ENCODE peak calls at places on chromosomes 5 and 9, in six cellular contexts. D is stimulated activated CD4-positive, alpha-beta T cell treated with anti-CD3 and anti-CD28 coated beads, Interleukin-4, amount 100 ng/mL, for 48 hours; J is posterior cingulate gyrus; K is NCI-H510A; E is heart right ventricle; L is NCI-H345. B is an unnamed sample.

GRCh38 chr9:127754099-127754760 is 19.1 kb upstream of the TOR2A start:
- DNase-seq in D (no peak), J (peak; percentile 67), K (peak; percentile 57), E (no peak), L (peak; percentile 78), B (no peak)

GRCh38 chr9:131625848-131626670 is 80.7 kb downstream of the PRRT1B start:
- DNase-seq in D (no peak), J (no peak), K (no peak), E (no peak), L (no peak), B (no peak)

GRCh38 chr5:10611290-10611689 is 47.4 kb downstream of the ANKRD33B start:
- DNase-seq in D (no peak), J (no peak), K (no peak), E (no peak), L (no peak), B (no peak)

GRCh38 chr9:104927912-104928740 is at the start of gene ABCA1:
- DNase-seq in D (peak; percentile 74), J (peak; percentile 77), K (no peak), E (peak; percentile 89), L (no peak), B (peak; percentile 49)

GRCh38 chr5:123813937-123814624 is 302.1 kb downstream of the CSNK1G3 start:
- DNase-seq in D (no peak), J (no peak), K (peak; percentile 27), E (no peak), L (peak; percentile 74), B (peak; percentile 95)

GRCh38 chr9:86445636-86446035 is 91.4 kb upstream of the TUT7 start:
- DNase-seq in D (no peak), J (no peak), K (no peak), E (no peak), L (no peak), B (no peak)

GRCh38 chr5:176606875-176607274 is 3.1 kb downstream of the GPRIN1 start:
- DNase-seq in D (no peak), J (no peak), K (no peak), E (no peak), L (no peak), B (no peak)

GRCh38 chr9:134061688-134062371 is 6.0 kb downstream of the BRD3 start:
- DNase-seq in D (no peak), J (no peak), K (no peak), E (no peak), L (no peak), B (no peak)

GRCh38 chr9:135036861-135037465 is 50.5 kb upstream of the OLFM1 start:
- DNase-seq in D (no peak), J (no peak), K (no peak), E (no peak), L (no peak), B (no peak)

GRCh38 chr5:126594077-126594476 is 942 bp downstream of the ALDH7A1 start:
- DNase-seq in D (no peak), J (no peak), K (no peak), E (no peak), L (no peak), B (no peak)

GRCh38 chr5:149641000-149641576 is 59.8 kb downstream of the ARHGEF37 start:
- DNase-seq in D (no peak), J (no peak), K (no peak), E (no peak), L (no peak), B (no peak)

GRCh38 chr9:124574944-124575343 is 67.7 kb upstream of the NR5A1 start:
- DNase-seq in D (no peak), J (no peak), K (no peak), E (no peak), L (no peak), B (no peak)

GRCh38 chr5:24505291-24505690 is 139.5 kb downstream of the CDH10 start:
- DNase-seq in D (no peak), J (no peak), K (no peak), E (no peak), L (no peak), B (no peak)

B was measured in NCI-H748 treated with DMSO at 0.1 percent for 48 hours.